ENCODE peak calls at places on chromosomes 5 and 9, in nine cellular contexts. E is mucosa of descending colon, R is Panc1, S is astrocyte, Q is pancreas, M is SK-N-SH, A is gastrocnemius medialis, V is PC-3, P is colonic mucosa. Z is an unnamed sample. For H3K36me3, the result is how much of the 10 kb centered on the place peaks cover.

GRCh38 chr9:137152844-137153405 is 14.0 kb downstream of the GRIN1 start:
- DNase-seq in S (no peak), M (no peak), V (no peak), E (no peak), Q (no peak), P (no peak), R (no peak), A (no peak), Z (no peak)

GRCh38 chr5:127290946-127291763 is 559 bp downstream of the MEGF10 start:
- DNase-seq in A (peak), R (no peak), Q (no peak), V (no peak), P (no peak), S (no peak), M (peak), E (no peak), Z (no peak)

GRCh38 chr9:18605763-18606162 is 131.8 kb downstream of the ADAMTSL1 start:
- DNase-seq in A (no peak), E (no peak), R (no peak), P (peak), Q (no peak), V (no peak), M (no peak), S (no peak), Z (no peak)

GRCh38 chr5:172410160-172410559 is 44.2 kb downstream of the SH3PXD2B start:
- DNase-seq in V (peak), E (no peak), P (no peak), Q (no peak), S (peak), R (no peak), A (no peak), M (no peak), Z (no peak)

GRCh38 chr5:61450170-61450815 is 118.2 kb downstream of the ZSWIM6 start:
- DNase-seq in A (no peak), R (peak), P (peak), M (no peak), Q (peak), S (peak), E (no peak), V (peak), Z (peak)

GRCh38 chr5:52811067-52811749 is 23.5 kb downstream of the ITGA1 start:
- DNase-seq in V (peak), Q (no peak), A (no peak), R (no peak), M (no peak), P (no peak), S (no peak), E (no peak), Z (no peak)

GRCh38 chr9:72361227-72361626 is 3.8 kb downstream of the ZFAND5 start:
- DNase-seq in S (no peak), R (no peak), E (no peak), A (no peak), Q (no peak), M (no peak), P (no peak), V (no peak), Z (no peak)

GRCh38 chr5:149611327-149611726 is 30.0 kb downstream of the ARHGEF37 start:
- DNase-seq in E (peak), S (peak), R (no peak), V (no peak), A (no peak), M (no peak), P (peak), Q (no peak), Z (peak)

GRCh38 chr9:119050281-119050680 is 319.0 kb downstream of the BRINP1 start:
- DNase-seq in E (no peak), P (no peak), M (no peak), A (no peak), V (no peak), R (no peak), S (peak), Q (no peak), Z (no peak)

GRCh38 chr5:143152445-143152844 is 251.0 kb downstream of the NR3C1 start:
- DNase-seq in M (no peak), P (no peak), S (no peak), V (no peak), R (no peak), Q (no peak), E (no peak), A (no peak), Z (no peak)

GRCh38 chr5:78631931-78632330 is 16.6 kb downstream of the LHFPL2 start:
- DNase-seq in E (no peak), P (no peak), S (no peak), Q (no peak), A (no peak), R (no peak), V (no peak), M (no peak), Z (no peak)

GRCh38 chr5:120479066-120479465 is 15.0 kb downstream of the PRR16 start:
- DNase-seq in P (no peak), Q (no peak), S (peak), R (no peak), M (no peak), E (no peak), A (no peak), V (no peak), Z (no peak)

GRCh38 chr9:88593537-88594185 is 58.7 kb downstream of the NXNL2 start:
- DNase-seq in M (peak), A (no peak), P (peak), E (no peak), R (peak), V (peak), Q (peak), S (peak), Z (peak)

GRCh38 chr5:140295414-140295813 is 7.5 kb downstream of the PFDN1 start:
- DNase-seq in S (peak), V (peak), A (peak), E (no peak), Q (peak), M (no peak), R (no peak), P (peak), Z (no peak)

GRCh38 chr5:146510528-146510927 is 5.5 kb downstream of the GPR151 start:
- DNase-seq in R (no peak), E (no peak), S (peak), P (no peak), A (no peak), V (peak), M (no peak), Q (no peak), Z (no peak)

GRCh38 chr5:75890546-75890945 is 173.3 kb upstream of the POC5 start:
- DNase-seq in R (no peak), M (no peak), A (no peak), S (no peak), Q (no peak), P (no peak), E (no peak), V (peak), Z (no peak)

GRCh38 chr5:68419101-68419636 is 203.6 kb downstream of the PIK3R1 start:
- DNase-seq in S (no peak), E (no peak), P (no peak), M (no peak), A (no peak), R (no peak), Q (no peak), V (no peak), Z (no peak)

DNA sequence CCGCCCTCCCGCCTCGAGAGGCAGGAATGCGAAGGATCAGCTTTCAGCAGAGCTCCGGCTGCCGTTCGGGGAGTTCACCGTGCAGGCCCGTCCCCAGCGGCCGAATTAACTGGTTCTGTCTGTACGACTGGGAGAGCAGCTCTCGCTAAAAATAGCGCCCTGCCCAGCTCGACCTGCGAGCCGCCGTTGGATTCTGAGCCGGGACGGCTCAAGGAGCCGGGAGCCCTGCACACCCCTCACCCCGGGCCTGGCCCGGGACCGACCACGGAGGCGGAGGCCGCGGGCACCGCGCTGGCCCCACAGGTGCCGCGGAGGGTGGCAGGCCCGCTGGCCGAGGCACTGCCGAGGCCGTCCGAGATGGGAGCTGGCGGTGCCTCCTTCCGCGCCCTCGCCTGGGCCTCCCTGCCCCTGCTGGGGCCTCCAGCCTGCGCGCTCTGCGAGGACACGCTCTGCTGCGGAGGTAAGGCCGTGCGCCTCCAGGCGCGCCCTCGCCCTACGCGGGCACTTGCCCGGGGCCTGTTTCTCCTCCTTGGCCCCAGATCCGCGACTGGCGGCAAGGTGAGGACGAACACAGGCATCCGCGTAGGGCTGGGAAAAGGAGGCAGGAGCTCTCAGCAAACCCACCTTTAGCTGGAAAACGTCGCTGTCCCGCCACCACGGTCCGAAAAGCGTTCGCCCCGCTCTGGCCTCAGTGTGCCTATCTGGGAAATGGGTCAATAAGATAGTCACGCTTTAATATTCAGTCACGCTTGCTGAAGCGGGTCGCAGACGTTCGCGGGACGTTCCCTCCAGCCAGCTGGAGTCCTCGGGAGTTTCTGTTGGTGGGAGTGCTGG is 53.0 kb upstream of the DAB2IP start:
- DNase-seq in E (peak), S (peak), V (peak), P (peak), A (peak), Q (peak), R (no peak), M (no peak), Z (peak)
- TF ChIP-seq CTCF in E (no peak), S (peak), V (no peak), P (no peak), A (no peak), Q (peak), R (no peak), M (no peak), Z (peak)

GRCh38 chr9:131517761-131518190 is 13.3 kb downstream of the UCK1 start:
- DNase-seq in S (no peak), R (no peak), A (peak), E (no peak), Q (no peak), V (no peak), M (no peak), P (no peak), Z (peak)
- H3K36me3 ChIP-seq in S (under half), R (under half), A (under half), E (under half), Q (under half), V (under half), M (under half), P (under half), Z (half or more)

GRCh38 chr5:77627869-77628674 is 10.4 kb downstream of the OTP start:
- DNase-seq in P (no peak), R (no peak), A (no peak), Q (no peak), M (peak), E (peak), V (no peak), S (no peak), Z (peak)
- H3K4me3 ChIP-seq in P (no peak), R (no peak), A (no peak), Q (no peak), M (no peak), E (no peak), V (no peak), S (no peak), Z (no peak)

GRCh38 chr9:126206099-126206498 is 120.5 kb upstream of the MVB12B start:
- DNase-seq in R (no peak), V (no peak), E (no peak), M (peak), A (no peak), P (no peak), S (no peak), Q (no peak), Z (no peak)

GRCh38 chr9:126205260-126205659 is 121.4 kb upstream of the MVB12B start:
- DNase-seq in S (no peak), E (no peak), P (no peak), V (no peak), R (no peak), A (no peak), M (peak), Q (no peak), Z (no peak)

GRCh38 chr9:126204197-126204596 is 122.4 kb upstream of the MVB12B start:
- DNase-seq in P (no peak), M (no peak), Q (no peak), A (no peak), E (no peak), V (no peak), S (no peak), R (no peak), Z (no peak)

GRCh38 chr9:126204708-126205225 is 121.9 kb upstream of the MVB12B start:
- DNase-seq in E (no peak), Q (no peak), M (no peak), A (no peak), P (no peak), V (no peak), R (no peak), S (no peak), Z (no peak)

DNA sequence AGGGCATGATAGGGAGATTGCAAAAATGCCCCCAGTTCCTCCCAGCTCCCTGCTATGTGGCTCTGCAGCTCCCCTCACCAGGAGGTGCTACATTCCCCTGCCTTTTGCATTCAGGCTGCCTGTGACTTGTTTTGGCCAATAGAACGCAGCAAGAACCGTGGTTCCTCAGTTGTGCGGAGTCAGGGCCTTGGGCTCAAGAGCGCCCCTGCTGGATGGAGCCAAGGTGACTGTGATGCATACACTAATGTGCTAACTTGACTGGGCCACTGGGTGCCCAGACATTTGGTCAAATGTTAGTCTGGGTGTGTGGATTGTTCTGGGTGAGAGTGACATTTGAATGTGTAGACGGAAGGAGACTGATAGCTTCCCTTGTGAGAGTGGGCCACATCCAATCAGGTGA is 123.3 kb upstream of the MVB12B start:
- DNase-seq in A (no peak), Q (no peak), V (no peak), E (no peak), S (no peak), R (no peak), M (no peak), P (no peak), Z (no peak)
- TF ChIP-seq CTCF in A (no peak), Q (no peak), V (peak), E (no peak), S (no peak), R (peak), M (no peak), P (no peak), Z (no peak)

DNA sequence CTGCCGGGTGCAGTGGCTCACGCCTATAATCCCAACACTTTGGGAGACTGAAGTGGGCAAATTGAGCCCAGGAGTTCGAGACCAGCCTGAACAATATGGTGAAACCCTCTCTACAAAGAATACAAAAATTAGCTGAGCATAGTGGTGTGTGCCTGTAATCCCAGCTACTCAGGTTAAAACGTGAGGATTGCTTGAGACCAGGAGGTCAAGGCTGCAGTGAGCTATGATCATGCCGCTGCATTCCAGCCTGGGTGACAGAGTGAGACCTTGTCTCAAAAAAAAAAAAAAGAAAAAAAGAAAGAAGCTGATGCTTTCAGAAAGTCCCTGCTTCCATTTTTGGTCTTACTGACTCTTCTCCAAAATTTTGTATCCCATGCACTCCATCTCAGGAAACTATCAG is 31.3 kb downstream of the SNAPC3 start:
- DNase-seq in P (no peak), A (no peak), Q (no peak), E (no peak), S (no peak), V (no peak), M (no peak), R (no peak), Z (no peak)
- H3K36me3 ChIP-seq in P (under half), A (under half), Q (under half), E (under half), S (half or more), V (under half), M (half or more), R (under half), Z (under half)

GRCh38 chr9:21395778-21396717 is 10.8 kb upstream of the IFNA2 start:
- DNase-seq in S (no peak), V (peak), R (no peak), A (no peak), Q (peak), M (peak), E (peak), P (peak), Z (peak)
- H3K4me3 ChIP-seq in S (peak), V (peak), R (peak), A (peak), Q (no peak), M (peak), E (no peak), P (peak), Z (peak)

Z was measured in osteoblast.